ENCODE peak calls at places on chromosomes 1 and 21, in eight cellular contexts. One of them, this sample, is unnamed.

GRCh38 chr1:14983277-14983676 is 170.3 kb upstream of the TMEM51 start:
- DNase-seq in stomach: no peak
- DNase-seq in testis: no peak
- DNase-seq in IMR-90: no peak
- DNase-seq in esophagus muscularis mucosa: no peak
- DNase-seq in ovary: no peak
- DNase-seq in vagina: no peak
- DNase-seq in psoas muscle: no peak
- DNase-seq in this sample: no peak

GRCh38 chr1:43706598-43707190 is 642 bp upstream of the ST3GAL3 start:
- DNase-seq in stomach: no peak
- DNase-seq in testis: no peak
- DNase-seq in IMR-90: no peak
- DNase-seq in esophagus muscularis mucosa: no peak
- DNase-seq in ovary: no peak
- DNase-seq in vagina: no peak
- DNase-seq in psoas muscle: no peak
- DNase-seq in this sample: peak; percentile 39

GRCh38 chr1:180482425-180483275 is 19.7 kb downstream of the ACBD6 start:
- DNase-seq in stomach: no peak
- DNase-seq in testis: no peak
- DNase-seq in IMR-90: peak; percentile 67
- DNase-seq in esophagus muscularis mucosa: no peak
- DNase-seq in ovary: no peak
- DNase-seq in vagina: no peak
- DNase-seq in psoas muscle: no peak
- DNase-seq in this sample: peak; percentile 67

GRCh38 chr1:52141513-52142219 is at the start of gene ZFYVE9:
- DNase-seq in stomach: peak; percentile 81
- DNase-seq in testis: peak; percentile 73
- DNase-seq in IMR-90: peak; percentile 76
- DNase-seq in esophagus muscularis mucosa: no peak
- DNase-seq in ovary: peak; percentile 80
- DNase-seq in vagina: no peak
- DNase-seq in psoas muscle: peak; percentile 80
- DNase-seq in this sample: peak; percentile 94

GRCh38 chr21:37564924-37565529 is 198.5 kb downstream of the DYRK1A start:
- DNase-seq in stomach: no peak
- DNase-seq in testis: no peak
- DNase-seq in IMR-90: peak; percentile 15
- DNase-seq in esophagus muscularis mucosa: peak; percentile 60
- DNase-seq in ovary: no peak
- DNase-seq in vagina: no peak
- DNase-seq in psoas muscle: no peak
- DNase-seq in this sample: no peak

GRCh38 chr1:32341186-32341757 is 5.2 kb upstream of the MARCKSL1 start:
- DNase-seq in stomach: no peak
- DNase-seq in testis: no peak
- DNase-seq in IMR-90: no peak
- DNase-seq in esophagus muscularis mucosa: no peak
- DNase-seq in ovary: no peak
- DNase-seq in vagina: no peak
- DNase-seq in psoas muscle: no peak
- DNase-seq in this sample: no peak

GRCh38 chr1:228367798-228368791 is 38.5 kb downstream of the TRIM11 start:
- DNase-seq in stomach: no peak
- DNase-seq in testis: no peak
- DNase-seq in IMR-90: no peak
- DNase-seq in esophagus muscularis mucosa: no peak
- DNase-seq in ovary: no peak
- DNase-seq in vagina: no peak
- DNase-seq in psoas muscle: no peak
- DNase-seq in this sample: no peak

GRCh38 chr1:66944330-66945274 is 19.8 kb downstream of the MIER1 start:
- DNase-seq in stomach: no peak
- DNase-seq in testis: peak; percentile 81
- DNase-seq in IMR-90: peak; percentile 85
- DNase-seq in esophagus muscularis mucosa: no peak
- DNase-seq in ovary: peak; percentile 81
- DNase-seq in vagina: no peak
- DNase-seq in psoas muscle: peak; percentile 58
- DNase-seq in this sample: peak; percentile 79

GRCh38 chr1:51636765-51637522 is 20.1 kb downstream of the OSBPL9 start:
- DNase-seq in stomach: no peak
- DNase-seq in testis: no peak
- DNase-seq in IMR-90: peak; percentile 91
- DNase-seq in esophagus muscularis mucosa: no peak
- DNase-seq in ovary: peak; percentile 51
- DNase-seq in vagina: no peak
- DNase-seq in psoas muscle: peak; percentile 60
- DNase-seq in this sample: no peak

GRCh38 chr1:62273953-62274352 is 45.3 kb downstream of the KANK4 start:
- DNase-seq in stomach: no peak
- DNase-seq in testis: no peak
- DNase-seq in IMR-90: no peak
- DNase-seq in esophagus muscularis mucosa: no peak
- DNase-seq in ovary: no peak
- DNase-seq in vagina: no peak
- DNase-seq in psoas muscle: no peak
- DNase-seq in this sample: no peak

GRCh38 chr1:17605582-17606344 is 66.3 kb downstream of the ARHGEF10L start:
- DNase-seq in stomach: peak; percentile 76
- DNase-seq in testis: peak; percentile 65
- DNase-seq in IMR-90: peak; percentile 38
- DNase-seq in esophagus muscularis mucosa: no peak
- DNase-seq in ovary: peak; percentile 48
- DNase-seq in vagina: no peak
- DNase-seq in psoas muscle: no peak
- DNase-seq in this sample: no peak

GRCh38 chr1:42479621-42480020 is 16.5 kb downstream of the CCDC30 start:
- DNase-seq in stomach: no peak
- DNase-seq in testis: no peak
- DNase-seq in IMR-90: peak; percentile 19
- DNase-seq in esophagus muscularis mucosa: no peak
- DNase-seq in ovary: no peak
- DNase-seq in vagina: no peak
- DNase-seq in psoas muscle: no peak
- DNase-seq in this sample: peak; percentile 11

GRCh38 chr21:39048574-39048973 is 134.7 kb downstream of the PSMG1 start:
- DNase-seq in stomach: no peak
- DNase-seq in testis: no peak
- DNase-seq in IMR-90: peak; percentile 19
- DNase-seq in esophagus muscularis mucosa: no peak
- DNase-seq in ovary: no peak
- DNase-seq in vagina: peak; percentile 27
- DNase-seq in psoas muscle: no peak
- DNase-seq in this sample: no peak

GRCh38 chr1:111832521-111833155 is 76.9 kb downstream of the DDX20 start:
- DNase-seq in stomach: no peak
- DNase-seq in testis: no peak
- DNase-seq in IMR-90: no peak
- DNase-seq in esophagus muscularis mucosa: no peak
- DNase-seq in ovary: no peak
- DNase-seq in vagina: no peak
- DNase-seq in psoas muscle: no peak
- DNase-seq in this sample: no peak

GRCh38 chr1:6350416-6351088 is 43.0 kb downstream of the ACOT7 start:
- DNase-seq in stomach: peak; percentile 93
- DNase-seq in testis: peak; percentile 87
- DNase-seq in IMR-90: no peak
- DNase-seq in esophagus muscularis mucosa: no peak
- DNase-seq in ovary: no peak
- DNase-seq in vagina: no peak
- DNase-seq in psoas muscle: peak; percentile 55
- DNase-seq in this sample: no peak

GRCh38 chr1:36446261-36446660 is 4.0 kb downstream of the OSCP1 start:
- DNase-seq in stomach: no peak
- DNase-seq in testis: no peak
- DNase-seq in IMR-90: no peak
- DNase-seq in esophagus muscularis mucosa: no peak
- DNase-seq in ovary: no peak
- DNase-seq in vagina: no peak
- DNase-seq in psoas muscle: no peak
- DNase-seq in this sample: peak; percentile 15

GRCh38 chr1:95238304-95238703 is 4.3 kb downstream of the RWDD3 start:
- DNase-seq in stomach: no peak
- DNase-seq in testis: no peak
- DNase-seq in IMR-90: no peak
- DNase-seq in esophagus muscularis mucosa: no peak
- DNase-seq in ovary: no peak
- DNase-seq in vagina: no peak
- DNase-seq in psoas muscle: no peak
- DNase-seq in this sample: no peak

DNA sequence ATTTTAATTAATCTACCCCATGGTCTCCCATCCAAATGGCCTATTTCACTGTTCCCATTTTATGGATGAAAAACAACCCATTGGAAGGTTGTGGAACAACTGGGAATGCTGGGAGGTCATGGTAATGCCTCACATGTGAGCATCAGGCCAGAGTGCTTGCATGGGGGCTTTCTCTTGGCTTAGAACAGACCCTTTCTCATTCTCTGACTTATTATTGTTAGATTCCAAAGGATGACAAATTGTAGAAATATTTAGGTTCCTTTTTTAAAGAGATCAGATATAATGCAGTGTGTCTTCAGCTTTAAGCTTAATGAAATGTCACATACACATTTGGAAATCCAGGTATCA is 622.3 kb upstream of the PKN2 start:
- DNase-seq in stomach: no peak
- DNase-seq in testis: no peak
- DNase-seq in IMR-90: peak; percentile 20
- DNase-seq in esophagus muscularis mucosa: no peak
- DNase-seq in ovary: no peak
- DNase-seq in vagina: no peak
- DNase-seq in psoas muscle: no peak
- DNase-seq in this sample: no peak
- TF ChIP-seq CTCF in stomach: no peak
- TF ChIP-seq CTCF in testis: no peak
- TF ChIP-seq CTCF in IMR-90: no peak
- TF ChIP-seq CTCF in esophagus muscularis mucosa: no peak
- TF ChIP-seq CTCF in ovary: no peak
- TF ChIP-seq CTCF in vagina: no peak
- TF ChIP-seq CTCF in psoas muscle: no peak
- TF ChIP-seq CTCF in this sample: no peak

DNA sequence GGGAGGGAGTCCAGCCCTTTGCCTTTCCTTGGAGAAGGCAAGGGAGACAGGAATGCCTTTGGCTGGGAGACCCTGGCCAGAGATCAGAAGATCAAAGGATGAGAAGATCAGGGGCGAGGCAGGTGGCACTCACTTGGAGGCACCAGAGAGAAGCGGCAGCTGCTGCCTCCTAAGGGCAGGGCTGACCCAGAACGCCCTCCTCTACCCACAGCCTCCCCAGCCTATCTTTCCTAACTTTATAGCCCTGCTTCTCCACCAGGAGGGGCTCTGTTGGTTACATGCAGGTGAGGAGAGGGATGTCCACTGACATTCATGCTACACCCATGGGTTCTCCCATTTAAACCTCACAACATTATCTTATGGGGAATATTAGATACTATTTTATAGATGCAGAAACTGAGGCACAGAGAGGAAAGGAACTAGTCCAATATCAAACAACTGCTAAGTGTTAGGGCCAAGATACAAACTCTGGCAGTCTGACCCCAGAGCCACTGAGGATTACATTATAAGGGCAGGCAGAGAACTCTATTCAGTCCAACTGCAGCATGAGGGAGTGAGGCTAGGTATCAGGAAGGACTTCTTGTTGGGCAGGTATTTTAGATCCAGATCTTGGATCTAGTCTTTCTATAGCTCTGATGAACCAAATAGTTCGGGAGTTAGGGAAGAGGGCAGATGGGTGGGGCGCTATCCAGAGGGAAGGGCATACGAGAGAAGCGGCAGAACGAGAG is 19.9 kb downstream of the LGR6 start:
- DNase-seq in stomach: no peak
- DNase-seq in testis: no peak
- DNase-seq in IMR-90: no peak
- DNase-seq in esophagus muscularis mucosa: no peak
- DNase-seq in ovary: no peak
- DNase-seq in vagina: no peak
- DNase-seq in psoas muscle: no peak
- DNase-seq in this sample: no peak
- H3K4me3 ChIP-seq in stomach: peak overlapping the region; percentile 28
- H3K4me3 ChIP-seq in testis: peak overlapping the region; percentile 23
- H3K4me3 ChIP-seq in IMR-90: no peak overlapping the region
- H3K4me3 ChIP-seq in esophagus muscularis mucosa: peak overlapping the region; percentile 33
- H3K4me3 ChIP-seq in ovary: no peak overlapping the region
- H3K4me3 ChIP-seq in vagina: no peak overlapping the region
- H3K4me3 ChIP-seq in psoas muscle: peak overlapping the region; percentile 30
- H3K4me3 ChIP-seq in this sample: peak overlapping the region; percentile 30

DNA sequence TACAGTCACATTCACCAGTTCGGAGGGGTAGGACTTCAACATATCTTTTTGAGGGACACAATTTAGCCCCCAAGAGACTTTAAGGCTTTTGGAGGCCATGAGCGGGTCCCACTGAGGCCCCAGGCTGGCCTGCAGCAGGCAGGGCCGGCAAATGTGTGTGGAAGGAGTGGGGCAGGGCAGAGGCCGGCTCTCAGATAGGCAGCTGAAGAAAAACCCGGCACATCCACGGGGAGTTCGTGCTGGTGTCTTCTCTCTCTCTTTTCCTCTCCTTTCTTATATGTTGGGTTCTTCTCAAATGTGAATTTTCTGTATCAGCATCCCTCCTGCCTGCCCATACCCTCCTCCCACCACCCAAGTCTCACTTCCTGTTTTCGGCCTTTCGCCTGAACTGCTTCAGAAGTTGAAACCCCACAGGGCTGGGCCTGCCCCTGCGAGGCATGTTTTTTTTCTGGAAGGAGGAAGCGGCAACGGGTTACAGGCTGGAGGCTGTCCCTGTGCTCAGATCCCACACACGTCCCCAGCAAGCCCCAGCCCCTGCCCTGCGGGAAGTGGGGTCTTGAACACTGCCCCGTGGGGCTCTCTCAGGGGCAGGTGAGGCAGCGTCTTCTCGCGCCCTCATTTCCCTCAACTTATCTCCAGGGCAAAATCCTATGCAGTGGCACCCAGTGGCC is 9.8 kb upstream of the UMODL1 start:
- DNase-seq in stomach: no peak
- DNase-seq in testis: no peak
- DNase-seq in IMR-90: no peak
- DNase-seq in esophagus muscularis mucosa: no peak
- DNase-seq in ovary: no peak
- DNase-seq in vagina: no peak
- DNase-seq in psoas muscle: no peak
- DNase-seq in this sample: no peak
- H3K27ac ChIP-seq in stomach: no peak overlapping the region
- H3K27ac ChIP-seq in testis: no peak overlapping the region
- H3K27ac ChIP-seq in IMR-90: no peak overlapping the region
- H3K27ac ChIP-seq in esophagus muscularis mucosa: no peak overlapping the region
- H3K27ac ChIP-seq in ovary: no peak overlapping the region
- H3K27ac ChIP-seq in vagina: no peak overlapping the region
- H3K27ac ChIP-seq in psoas muscle: no peak overlapping the region
- H3K27ac ChIP-seq in this sample: no peak overlapping the region

DNA sequence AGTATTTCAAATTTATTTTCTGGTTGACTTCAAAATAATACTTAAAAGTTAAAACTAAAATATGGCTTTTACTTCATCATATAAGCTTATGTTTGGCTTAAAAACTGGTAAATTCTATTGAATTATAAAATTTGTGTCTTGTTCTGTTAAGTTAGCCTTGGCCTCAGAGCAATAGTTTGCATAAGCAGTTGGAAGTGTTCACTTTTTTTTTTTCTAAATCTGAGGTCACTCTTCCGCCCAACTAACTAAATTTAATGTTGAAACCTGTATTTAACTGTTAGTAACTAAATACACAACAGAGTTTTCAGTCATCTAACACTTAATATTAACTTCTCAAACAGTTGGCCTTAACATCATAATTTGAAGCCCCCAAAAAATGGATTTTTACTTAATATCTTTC is 871.7 kb upstream of the ADAMTS5 start:
- DNase-seq in stomach: no peak
- DNase-seq in testis: no peak
- DNase-seq in IMR-90: no peak
- DNase-seq in esophagus muscularis mucosa: no peak
- DNase-seq in ovary: no peak
- DNase-seq in vagina: no peak
- DNase-seq in psoas muscle: no peak
- DNase-seq in this sample: no peak
- TF ChIP-seq CTCF in stomach: no peak
- TF ChIP-seq CTCF in testis: no peak
- TF ChIP-seq CTCF in IMR-90: no peak
- TF ChIP-seq CTCF in esophagus muscularis mucosa: no peak
- TF ChIP-seq CTCF in ovary: no peak
- TF ChIP-seq CTCF in vagina: no peak
- TF ChIP-seq CTCF in psoas muscle: no peak
- TF ChIP-seq CTCF in this sample: no peak